ENCODE peak calls at places on chromosomes 12 and 14, in seven cellular contexts. X is AG20443, L is ovary, W is fibroblast of the conjunctiva, I is colonic mucosa, V is hippocampal formation, Y is adipocyte. G is an unnamed sample.

GRCh38 chr14:63853831-63854293 is 1.1 kb downstream of the SYNE2 start:
- DNase-seq in I (peak), L (peak), V (peak), W (no peak), X (peak), Y (peak), G (peak)

GRCh38 chr14:53367631-53368030 is 214.5 kb upstream of the DDHD1 start:
- DNase-seq in W (peak), Y (peak), V (no peak), L (no peak), I (no peak), X (peak), G (no peak)

GRCh38 chr14:75279153-75279738 is 618 bp downstream of the FOS start:
- DNase-seq in W (no peak), L (peak), V (peak), I (peak), Y (peak), X (peak), G (no peak)

GRCh38 chr12:12432373-12432772 is 75.5 kb downstream of the BORCS5 start:
- DNase-seq in V (no peak), X (no peak), L (no peak), Y (peak), W (peak), I (peak), G (no peak)

GRCh38 chr14:70622111-70622712 is 19.5 kb upstream of the TTC9 start:
- DNase-seq in V (no peak), X (peak), L (no peak), Y (peak), I (peak), W (no peak), G (no peak)

GRCh38 chr12:128794661-128795529 is 28.9 kb downstream of the SLC15A4 start:
- DNase-seq in I (no peak), Y (no peak), V (no peak), L (no peak), X (no peak), W (no peak), G (no peak)

GRCh38 chr12:121299662-121300061 is 3.2 kb upstream of the CAMKK2 start:
- DNase-seq in X (no peak), L (no peak), I (no peak), W (no peak), V (no peak), Y (no peak), G (no peak)

GRCh38 chr12:50188875-50189575 is 21.9 kb upstream of the CERS5 start:
- DNase-seq in I (peak), L (no peak), W (no peak), X (no peak), V (no peak), Y (no peak), G (no peak)

GRCh38 chr14:50113381-50113811 is 3.0 kb downstream of the VCPKMT start:
- DNase-seq in W (no peak), V (no peak), L (no peak), X (no peak), Y (no peak), I (no peak), G (no peak)

GRCh38 chr14:52355016-52355430 is 40.9 kb downstream of the PTGER2 start:
- DNase-seq in I (no peak), V (no peak), X (peak), Y (peak), W (peak), L (no peak), G (no peak)

GRCh38 chr14:54314365-54315134 is 82.3 kb upstream of the CDKN3 start:
- DNase-seq in X (no peak), L (no peak), V (no peak), I (no peak), W (no peak), Y (no peak), G (no peak)

GRCh38 chr14:81392976-81393643 is 7.0 kb downstream of the STON2 start:
- DNase-seq in I (no peak), Y (no peak), L (no peak), X (no peak), V (no peak), W (no peak), G (no peak)

GRCh38 chr12:40727774-40728483 is 35.7 kb downstream of the CNTN1 start:
- DNase-seq in L (no peak), W (no peak), V (no peak), I (no peak), X (no peak), Y (no peak), G (no peak)

GRCh38 chr12:93198086-93198485 is 179.6 kb upstream of the NUDT4 start:
- DNase-seq in X (peak), I (no peak), L (no peak), V (no peak), W (no peak), Y (peak), G (no peak)

GRCh38 chr14:36655963-36656768 is 5.5 kb upstream of the PAX9 start:
- DNase-seq in V (no peak), I (peak), Y (peak), X (peak), W (no peak), L (no peak), G (no peak)

GRCh38 chr12:121379945-121380344 is 20.0 kb upstream of the RNF34 start:
- DNase-seq in W (no peak), I (no peak), V (no peak), X (no peak), L (no peak), Y (no peak), G (no peak)

GRCh38 chr14:103861413-103862392 is 14.3 kb upstream of the PPP1R13B start:
- DNase-seq in Y (no peak), X (peak), I (peak), L (no peak), V (no peak), W (no peak), G (no peak)

GRCh38 chr14:104557766-104558165 is 21.8 kb upstream of the C14orf180 start:
- DNase-seq in W (no peak), L (no peak), V (no peak), X (no peak), Y (no peak), I (no peak), G (no peak)